ENCODE peak calls at places on chromosomes 7 and 10, in ten cellular contexts. One of them, this sample, is unnamed.

GRCh38 chr7:150401861-150402631 is 22.9 kb downstream of the ZNF775 start:
- DNase-seq in C1 segment of cervical spinal cord: no peak
- DNase-seq in Caco-2: no peak
- DNase-seq in EL: no peak
- DNase-seq in GM23248: no peak
- DNase-seq in NCI-H524: no peak
- DNase-seq in HTR-8/SVneo: no peak
- DNase-seq in activated CD8-positive, alpha-beta memory T cell treated with anti-CD3 and anti-CD28 coated beads for 24 hours: no peak
- DNase-seq in naive thymus-derived CD8-positive, alpha-beta T cell: no peak
- DNase-seq in HL-60: no peak
- DNase-seq in this sample: no peak

GRCh38 chr10:91082447-91082846 is 138.0 kb upstream of the PCGF5 start:
- DNase-seq in C1 segment of cervical spinal cord: no peak
- DNase-seq in Caco-2: no peak
- DNase-seq in EL: no peak
- DNase-seq in GM23248: no peak
- DNase-seq in NCI-H524: no peak
- DNase-seq in HTR-8/SVneo: no peak
- DNase-seq in activated CD8-positive, alpha-beta memory T cell treated with anti-CD3 and anti-CD28 coated beads for 24 hours: no peak
- DNase-seq in naive thymus-derived CD8-positive, alpha-beta T cell: no peak
- DNase-seq in HL-60: no peak
- DNase-seq in this sample: peak; percentile 24

GRCh38 chr10:114184276-114184675 is 5.1 kb downstream of the TDRD1 start:
- DNase-seq in C1 segment of cervical spinal cord: no peak
- DNase-seq in Caco-2: no peak
- DNase-seq in EL: no peak
- DNase-seq in GM23248: no peak
- DNase-seq in NCI-H524: no peak
- DNase-seq in HTR-8/SVneo: no peak
- DNase-seq in activated CD8-positive, alpha-beta memory T cell treated with anti-CD3 and anti-CD28 coated beads for 24 hours: no peak
- DNase-seq in naive thymus-derived CD8-positive, alpha-beta T cell: no peak
- DNase-seq in HL-60: no peak
- DNase-seq in this sample: no peak

GRCh38 chr7:140623995-140624902 is 16.4 kb downstream of the DENND2A start:
- DNase-seq in C1 segment of cervical spinal cord: no peak
- DNase-seq in Caco-2: peak; percentile 17
- DNase-seq in EL: no peak
- DNase-seq in GM23248: no peak
- DNase-seq in NCI-H524: no peak
- DNase-seq in HTR-8/SVneo: no peak
- DNase-seq in activated CD8-positive, alpha-beta memory T cell treated with anti-CD3 and anti-CD28 coated beads for 24 hours: no peak
- DNase-seq in naive thymus-derived CD8-positive, alpha-beta T cell: no peak
- DNase-seq in HL-60: no peak
- DNase-seq in this sample: no peak

GRCh38 chr10:119305860-119306513 is 98.6 kb downstream of the GRK5 start:
- DNase-seq in C1 segment of cervical spinal cord: no peak
- DNase-seq in Caco-2: no peak
- DNase-seq in EL: peak; percentile 99
- DNase-seq in GM23248: peak; percentile 98
- DNase-seq in NCI-H524: no peak
- DNase-seq in HTR-8/SVneo: peak; percentile 84
- DNase-seq in activated CD8-positive, alpha-beta memory T cell treated with anti-CD3 and anti-CD28 coated beads for 24 hours: peak; percentile 93
- DNase-seq in naive thymus-derived CD8-positive, alpha-beta T cell: peak; percentile 53
- DNase-seq in HL-60: peak; percentile 99
- DNase-seq in this sample: peak; percentile 96

GRCh38 chr10:132415255-132415654 is 18.3 kb downstream of the PWWP2B start:
- DNase-seq in C1 segment of cervical spinal cord: no peak
- DNase-seq in Caco-2: no peak
- DNase-seq in EL: no peak
- DNase-seq in GM23248: no peak
- DNase-seq in NCI-H524: no peak
- DNase-seq in HTR-8/SVneo: no peak
- DNase-seq in activated CD8-positive, alpha-beta memory T cell treated with anti-CD3 and anti-CD28 coated beads for 24 hours: no peak
- DNase-seq in naive thymus-derived CD8-positive, alpha-beta T cell: no peak
- DNase-seq in HL-60: no peak
- DNase-seq in this sample: no peak

GRCh38 chr10:122461367-122461728 is at the start of gene HTRA1:
- DNase-seq in C1 segment of cervical spinal cord: peak; percentile 86
- DNase-seq in Caco-2: peak; percentile 61
- DNase-seq in EL: peak; percentile 58
- DNase-seq in GM23248: peak; percentile 86
- DNase-seq in NCI-H524: peak; percentile 9
- DNase-seq in HTR-8/SVneo: peak; percentile 36
- DNase-seq in activated CD8-positive, alpha-beta memory T cell treated with anti-CD3 and anti-CD28 coated beads for 24 hours: no peak
- DNase-seq in naive thymus-derived CD8-positive, alpha-beta T cell: no peak
- DNase-seq in HL-60: no peak
- DNase-seq in this sample: no peak

GRCh38 chr7:42858570-42858969 is 53.3 kb downstream of the C7orf25 start:
- DNase-seq in C1 segment of cervical spinal cord: no peak
- DNase-seq in Caco-2: no peak
- DNase-seq in EL: peak; percentile 64
- DNase-seq in GM23248: peak; percentile 63
- DNase-seq in NCI-H524: no peak
- DNase-seq in HTR-8/SVneo: no peak
- DNase-seq in activated CD8-positive, alpha-beta memory T cell treated with anti-CD3 and anti-CD28 coated beads for 24 hours: no peak
- DNase-seq in naive thymus-derived CD8-positive, alpha-beta T cell: no peak
- DNase-seq in HL-60: no peak
- DNase-seq in this sample: no peak

GRCh38 chr10:112687647-112688046 is 240.6 kb downstream of the VTI1A start:
- DNase-seq in C1 segment of cervical spinal cord: no peak
- DNase-seq in Caco-2: no peak
- DNase-seq in EL: peak; percentile 10
- DNase-seq in GM23248: peak; percentile 86
- DNase-seq in NCI-H524: no peak
- DNase-seq in HTR-8/SVneo: no peak
- DNase-seq in activated CD8-positive, alpha-beta memory T cell treated with anti-CD3 and anti-CD28 coated beads for 24 hours: no peak
- DNase-seq in naive thymus-derived CD8-positive, alpha-beta T cell: no peak
- DNase-seq in HL-60: no peak
- DNase-seq in this sample: no peak

GRCh38 chr10:43250925-43251663 is 15.8 kb downstream of the RASGEF1A start:
- DNase-seq in C1 segment of cervical spinal cord: no peak
- DNase-seq in Caco-2: no peak
- DNase-seq in EL: no peak
- DNase-seq in GM23248: no peak
- DNase-seq in NCI-H524: no peak
- DNase-seq in HTR-8/SVneo: no peak
- DNase-seq in activated CD8-positive, alpha-beta memory T cell treated with anti-CD3 and anti-CD28 coated beads for 24 hours: peak; percentile 44
- DNase-seq in naive thymus-derived CD8-positive, alpha-beta T cell: no peak
- DNase-seq in HL-60: no peak
- DNase-seq in this sample: no peak

GRCh38 chr7:55030314-55030713 is 11.5 kb downstream of the EGFR start:
- DNase-seq in C1 segment of cervical spinal cord: no peak
- DNase-seq in Caco-2: no peak
- DNase-seq in EL: peak; percentile 36
- DNase-seq in GM23248: peak; percentile 68
- DNase-seq in NCI-H524: no peak
- DNase-seq in HTR-8/SVneo: no peak
- DNase-seq in activated CD8-positive, alpha-beta memory T cell treated with anti-CD3 and anti-CD28 coated beads for 24 hours: no peak
- DNase-seq in naive thymus-derived CD8-positive, alpha-beta T cell: no peak
- DNase-seq in HL-60: no peak
- DNase-seq in this sample: no peak

GRCh38 chr7:139915301-139915863 is 86.3 kb downstream of the TBXAS1 start:
- DNase-seq in C1 segment of cervical spinal cord: no peak
- DNase-seq in Caco-2: no peak
- DNase-seq in EL: peak; percentile 78
- DNase-seq in GM23248: peak; percentile 43
- DNase-seq in NCI-H524: no peak
- DNase-seq in HTR-8/SVneo: no peak
- DNase-seq in activated CD8-positive, alpha-beta memory T cell treated with anti-CD3 and anti-CD28 coated beads for 24 hours: no peak
- DNase-seq in naive thymus-derived CD8-positive, alpha-beta T cell: no peak
- DNase-seq in HL-60: no peak
- DNase-seq in this sample: no peak